ENCODE peak calls at places on chromosomes 6 and 20, in four cellular contexts. W, V, O and D are unnamed samples.

GRCh38 chr6:139954463-139955071 is 580.1 kb upstream of the CITED2 start:
- DNase-seq in W (no peak), V (no peak), O (no peak), D (no peak)

GRCh38 chr6:49430187-49430586 is 32.9 kb downstream of the MMUT start:
- DNase-seq in W (no peak), V (no peak), O (no peak), D (no peak)

GRCh38 chr20:52049001-52049731 is 142.4 kb downstream of the ZFP64 start:
- DNase-seq in W (no peak), V (no peak), O (no peak), D (no peak)

GRCh38 chr6:89615882-89616281 is 22.7 kb downstream of the LYRM2 start:
- DNase-seq in W (no peak), V (no peak), O (no peak), D (no peak)

GRCh38 chr20:57547250-57547649 is 13.7 kb upstream of the PCK1 start:
- DNase-seq in W (no peak), V (no peak), O (no peak), D (no peak)

GRCh38 chr20:19789446-19789845 is 31.4 kb downstream of the RIN2 start:
- DNase-seq in W (no peak), V (no peak), O (no peak), D (no peak)

GRCh38 chr20:11703119-11703518 is 214.6 kb upstream of the BTBD3 start:
- DNase-seq in W (no peak), V (no peak), O (no peak), D (no peak)

GRCh38 chr6:2790588-2790987 is 25.4 kb downstream of the WRNIP1 start:
- DNase-seq in W (no peak), V (no peak), O (no peak), D (peak)

GRCh38 chr20:51134405-51134804 is 111.5 kb upstream of the KCNG1 start:
- DNase-seq in W (no peak), V (no peak), O (no peak), D (no peak)

GRCh38 chr6:44712353-44713147 is 325.0 kb downstream of the CDC5L start:
- DNase-seq in W (no peak), V (no peak), O (no peak), D (no peak)

GRCh38 chr6:82331031-82331773 is 32.4 kb upstream of the TPBG start:
- DNase-seq in W (no peak), V (no peak), O (no peak), D (no peak)

GRCh38 chr20:2418388-2418787 is 37.7 kb downstream of the TGM6 start:
- DNase-seq in W (no peak), V (no peak), O (no peak), D (no peak)

GRCh38 chr6:28841290-28841689 is 82.5 kb downstream of the TRIM27 start:
- DNase-seq in W (no peak), V (no peak), O (no peak), D (no peak)

GRCh38 chr20:29874476-29875202 is 1382.8 kb upstream of the DEFB115 start:
- DNase-seq in W (no peak), V (no peak), O (no peak), D (no peak)

GRCh38 chr20:20743511-20744169 is 31.2 kb upstream of the RALGAPA2 start:
- DNase-seq in W (peak), V (peak), O (peak), D (no peak)

GRCh38 chr6:41451515-41452163 is 94.5 kb upstream of the FOXP4 start:
- DNase-seq in W (peak), V (no peak), O (no peak), D (no peak)

GRCh38 chr6:44966449-44967091 is 361.6 kb upstream of the RUNX2 start:
- DNase-seq in W (no peak), V (no peak), O (no peak), D (no peak)

GRCh38 chr6:157148391-157149323 is 174.7 kb downstream of the TMEM242 start:
- DNase-seq in W (peak), V (no peak), O (no peak), D (no peak)

GRCh38 chr6:131051316-131051715 is 11.7 kb downstream of the EPB41L2 start:
- DNase-seq in W (no peak), V (no peak), O (no peak), D (no peak)

GRCh38 chr6:139439278-139439813 is 64.9 kb upstream of the CITED2 start:
- DNase-seq in W (no peak), V (no peak), O (no peak), D (no peak)

GRCh38 chr6:12815089-12815488 is 98.5 kb downstream of the PHACTR1 start:
- DNase-seq in W (no peak), V (no peak), O (no peak), D (no peak)

GRCh38 chr6:167817729-167818128 is 9.0 kb upstream of the AFDN start:
- DNase-seq in W (no peak), V (no peak), O (no peak), D (no peak)

GRCh38 chr6:166112580-166112979 is 55.1 kb downstream of the TBXT start:
- DNase-seq in W (no peak), V (no peak), O (no peak), D (no peak)

GRCh38 chr6:89986650-89987074 is 92.4 kb downstream of the GJA10 start:
- DNase-seq in W (no peak), V (no peak), O (no peak), D (no peak)

GRCh38 chr6:7819641-7820040 is 90.9 kb downstream of the TXNDC5 start:
- DNase-seq in W (no peak), V (no peak), O (no peak), D (no peak)

GRCh38 chr20:51237278-51237677 is 214.4 kb upstream of the KCNG1 start:
- DNase-seq in W (peak), V (no peak), O (no peak), D (no peak)

GRCh38 chr6:92495246-92495645 is 924.1 kb downstream of the EPHA7 start:
- DNase-seq in W (no peak), V (no peak), O (no peak), D (no peak)

GRCh38 chr6:72533601-72534000 is 88.3 kb upstream of the KCNQ5 start:
- DNase-seq in W (no peak), V (no peak), O (no peak), D (no peak)

GRCh38 chr6:1911476-1911875 is 301.8 kb downstream of the FOXC1 start:
- DNase-seq in W (no peak), V (no peak), O (no peak), D (no peak)

GRCh38 chr6:146526192-146526591 is 17.4 kb upstream of the RAB32 start:
- DNase-seq in W (no peak), V (no peak), O (no peak), D (no peak)
- TF ChIP-seq CTCF in W (no peak), V (peak), O (no peak), D (no peak)

GRCh38 chr6:151036869-151037680 is 171.6 kb downstream of the MTHFD1L start:
- DNase-seq in W (no peak), V (no peak), O (no peak), D (no peak)

GRCh38 chr6:151032034-151032433 is 166.5 kb downstream of the MTHFD1L start:
- DNase-seq in W (no peak), V (no peak), O (no peak), D (no peak)

GRCh38 chr6:151038616-151039015 is 173.1 kb downstream of the MTHFD1L start:
- DNase-seq in W (no peak), V (no peak), O (no peak), D (no peak)

GRCh38 chr6:151029976-151030375 is 164.5 kb downstream of the MTHFD1L start:
- DNase-seq in W (no peak), V (no peak), O (no peak), D (no peak)

DNA sequence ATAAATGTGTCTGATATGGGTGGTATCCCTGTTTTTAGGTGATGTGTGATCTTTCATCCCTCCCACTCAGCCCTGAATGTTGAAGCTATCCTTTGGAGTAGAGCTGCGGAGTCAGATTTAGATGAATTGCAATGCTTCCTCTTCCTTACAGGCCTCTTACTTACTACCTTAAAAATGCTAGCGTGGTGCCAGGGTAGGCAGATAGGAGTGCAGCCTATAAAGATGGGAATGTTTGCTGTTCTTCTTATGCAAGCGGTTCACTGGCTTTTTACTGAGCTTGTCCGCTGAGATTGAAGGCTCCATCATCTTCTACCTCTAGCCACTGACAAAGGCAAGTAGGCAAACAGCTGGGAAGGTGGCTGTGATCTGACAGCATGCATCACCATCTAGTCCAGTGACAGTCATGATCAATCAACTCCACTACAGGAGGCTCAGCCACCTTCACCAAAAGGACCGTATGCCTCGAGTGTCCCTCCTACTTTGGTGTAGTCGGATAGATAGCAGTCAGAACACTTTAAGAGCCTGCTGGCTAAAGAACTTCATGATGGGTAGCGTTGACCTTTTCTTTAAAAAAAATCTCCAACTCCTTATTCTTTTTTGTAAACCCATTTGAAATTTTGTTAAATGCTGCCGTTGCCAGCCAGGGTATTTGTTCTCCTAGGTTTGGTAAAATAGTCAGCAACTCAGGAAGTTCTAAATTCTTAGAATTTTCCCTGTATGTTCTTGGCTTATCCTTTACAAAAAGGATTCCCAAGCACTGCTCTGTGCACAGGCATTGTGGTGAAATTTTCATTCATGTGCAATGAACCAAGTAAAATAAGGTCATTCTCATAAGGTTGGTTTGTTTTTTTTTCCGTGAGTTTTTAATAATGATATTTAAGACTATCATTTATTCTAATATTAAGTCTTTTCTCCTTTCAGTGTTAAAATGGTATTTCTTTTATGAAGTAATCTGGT is 169.6 kb downstream of the MTHFD1L start:
- DNase-seq in W (no peak), V (no peak), O (no peak), D (no peak)
- TF ChIP-seq CTCF in W (no peak), V (no peak), O (no peak), D (no peak)

GRCh38 chr6:30259140-30260035 is 46.2 kb upstream of the TRIM26 start:
- DNase-seq in W (peak), V (no peak), O (peak), D (peak)
- TF ChIP-seq CTCF in W (peak), V (peak), O (peak), D (no peak)

GRCh38 chr20:14336667-14337066 is 745 bp downstream of the FLRT3 start:
- DNase-seq in W (no peak), V (no peak), O (no peak), D (no peak)

GRCh38 chr20:14333734-14334133 is 3.7 kb downstream of the FLRT3 start:
- DNase-seq in W (no peak), V (no peak), O (no peak), D (no peak)

GRCh38 chr20:14335122-14335521 is 2.3 kb downstream of the FLRT3 start:
- DNase-seq in W (no peak), V (no peak), O (no peak), D (no peak)

GRCh38 chr20:14332796-14333345 is 4.5 kb downstream of the FLRT3 start:
- DNase-seq in W (no peak), V (no peak), O (no peak), D (no peak)

DNA sequence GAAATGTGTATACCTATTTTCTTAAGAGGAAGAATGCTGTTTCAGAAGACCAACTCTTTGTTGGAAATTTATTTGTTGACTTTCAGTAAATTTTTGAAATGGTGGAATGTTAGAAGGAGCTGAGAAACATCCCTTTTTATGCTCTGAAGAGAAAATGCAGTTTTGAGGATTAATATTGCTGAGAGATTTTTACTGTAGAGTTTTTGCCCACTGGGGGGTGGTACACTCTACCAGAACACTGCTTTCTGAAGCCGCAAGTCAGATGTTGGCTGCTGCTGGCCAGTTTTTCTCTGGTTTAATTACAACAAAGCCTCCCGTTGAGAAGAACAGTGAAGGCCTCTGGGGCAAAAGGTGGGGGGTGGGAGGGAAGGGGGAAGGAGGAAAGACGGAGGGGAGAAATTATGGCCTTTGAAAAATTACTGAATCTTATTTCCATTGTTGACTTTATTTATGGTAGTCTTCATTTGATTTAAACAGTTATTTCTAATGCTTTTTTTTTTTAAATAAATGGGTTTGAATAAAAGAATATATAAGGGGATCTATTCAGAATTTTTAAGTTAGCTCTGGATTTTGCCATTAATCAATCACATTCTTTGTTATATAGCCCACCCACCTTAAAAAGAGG is 3.0 kb downstream of the FLRT3 start:
- DNase-seq in W (no peak), V (no peak), O (no peak), D (peak)
- TF ChIP-seq CTCF in W (peak), V (peak), O (peak), D (peak)

GRCh38 chr6:155324993-155325392 is 10.7 kb upstream of the TFB1M start:
- DNase-seq in W (no peak), V (no peak), O (no peak), D (no peak)

GRCh38 chr6:155328074-155328538 is 13.8 kb upstream of the TFB1M start:
- DNase-seq in W (no peak), V (no peak), O (no peak), D (no peak)

GRCh38 chr6:155324172-155324571 is 9.9 kb upstream of the TFB1M start:
- DNase-seq in W (no peak), V (no peak), O (no peak), D (no peak)

GRCh38 chr6:155327326-155328073 is 13.2 kb upstream of the TFB1M start:
- DNase-seq in W (peak), V (peak), O (peak), D (peak)

DNA sequence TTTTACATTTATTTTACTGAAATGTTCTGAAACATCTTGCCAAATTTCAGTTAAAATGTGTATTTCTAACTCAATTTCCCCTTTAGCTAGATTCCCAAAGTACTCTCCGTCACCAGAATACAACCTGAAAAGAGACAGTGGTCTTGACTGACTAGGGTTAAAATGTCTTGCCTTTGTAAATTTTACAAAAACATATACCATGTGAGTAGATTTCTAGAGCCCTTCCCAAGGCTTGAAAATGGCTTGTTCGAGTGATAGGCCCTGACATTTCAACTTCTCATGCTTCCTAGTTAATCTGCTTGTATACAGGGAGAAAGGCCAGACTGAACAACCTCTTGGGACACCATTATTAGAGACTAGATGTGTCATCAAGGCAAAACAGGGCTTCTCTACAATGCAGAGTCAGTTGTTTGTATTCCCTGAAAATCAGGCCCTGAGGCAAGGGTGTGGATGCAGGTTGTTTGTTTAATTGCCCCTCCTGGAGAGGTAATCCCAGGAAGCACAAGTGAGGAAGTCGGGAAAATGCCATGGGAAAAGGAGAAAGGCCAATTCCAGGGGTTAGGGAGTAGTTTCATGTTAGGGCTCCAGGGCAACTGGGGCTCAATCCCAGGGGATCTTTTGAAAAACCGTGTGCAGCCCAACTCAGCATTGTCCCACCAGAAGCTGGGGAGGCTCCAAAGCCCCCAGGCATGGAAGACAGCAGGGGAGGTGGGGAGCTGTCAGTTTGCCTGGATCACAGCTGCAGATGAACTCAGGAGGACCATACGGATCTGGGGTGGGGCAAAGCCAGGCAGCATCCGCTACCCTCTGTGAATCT is 11.6 kb upstream of the TFB1M start:
- DNase-seq in W (no peak), V (no peak), O (no peak), D (no peak)
- TF ChIP-seq CTCF in W (no peak), V (no peak), O (no peak), D (no peak)

GRCh38 chr6:119612871-119613515 is 263.4 kb upstream of the MAN1A1 start:
- DNase-seq in W (no peak), V (no peak), O (no peak), D (no peak)

GRCh38 chr6:119610265-119610664 is 260.7 kb upstream of the MAN1A1 start:
- DNase-seq in W (no peak), V (no peak), O (no peak), D (no peak)

GRCh38 chr6:119612176-119612870 is 262.8 kb upstream of the MAN1A1 start:
- DNase-seq in W (no peak), V (no peak), O (no peak), D (no peak)

GRCh38 chr6:119609865-119610264 is 260.3 kb upstream of the MAN1A1 start:
- DNase-seq in W (no peak), V (no peak), O (no peak), D (no peak)

DNA sequence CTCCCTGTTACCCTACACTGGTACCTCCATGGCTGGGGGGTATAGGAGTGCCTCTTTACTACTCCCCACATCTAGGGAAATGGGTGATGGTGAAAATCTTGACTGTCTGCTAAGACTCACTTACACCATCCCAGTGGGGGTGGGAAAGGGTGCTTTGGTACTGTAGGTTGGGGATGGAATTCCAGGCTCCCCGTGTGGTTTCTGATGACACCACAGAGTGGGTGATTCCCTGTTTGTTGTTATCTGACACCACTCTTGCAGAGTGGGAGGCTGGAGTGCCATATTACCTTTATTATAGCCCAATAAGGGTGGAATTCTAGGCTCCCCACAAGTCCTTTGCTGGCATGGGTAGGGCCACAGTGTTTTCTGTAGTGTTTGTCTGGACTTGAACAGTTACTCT is 264.6 kb upstream of the MAN1A1 start:
- DNase-seq in W (no peak), V (no peak), O (no peak), D (no peak)
- TF ChIP-seq CTCF in W (no peak), V (no peak), O (no peak), D (no peak)

DNA sequence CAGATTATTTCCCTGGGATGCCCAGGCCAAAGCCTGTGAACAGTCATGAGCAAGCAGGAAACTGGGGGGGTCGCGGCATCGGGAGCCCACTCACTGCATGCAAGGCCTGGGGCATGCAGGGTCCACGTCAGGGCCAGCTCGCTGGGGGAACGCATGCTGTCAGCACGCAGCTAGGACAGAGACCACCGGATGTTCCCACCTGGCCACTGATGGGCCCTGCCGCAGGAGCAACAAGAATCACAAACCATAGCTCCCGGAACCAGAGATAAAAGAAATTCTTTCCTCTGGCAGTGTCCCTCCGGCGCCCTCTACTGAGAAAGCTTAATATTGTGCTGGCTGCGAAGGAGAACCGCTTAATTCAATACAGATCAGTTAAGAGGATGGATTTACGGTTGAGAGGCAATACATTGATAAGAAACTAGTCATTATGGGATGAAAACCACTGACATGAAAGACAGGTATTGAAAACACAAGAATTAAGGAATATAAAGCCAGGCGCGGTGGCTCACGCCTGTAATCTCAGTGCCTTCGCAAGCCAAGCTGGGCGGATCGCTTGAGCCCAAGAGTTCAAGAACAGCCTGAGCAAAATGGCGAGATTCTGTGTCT is 32.6 kb downstream of the C6orf15 start:
- DNase-seq in W (peak), V (no peak), O (peak), D (peak)
- TF ChIP-seq CTCF in W (peak), V (peak), O (peak), D (peak)

GRCh38 chr6:170480045-170480714 is 72.9 kb downstream of the PSMB1 start:
- DNase-seq in W (no peak), V (peak), O (no peak), D (no peak)
- TF ChIP-seq CTCF in W (no peak), V (peak), O (no peak), D (no peak)